ENCODE peak calls at places on chromosome 4, in seven cellular contexts. One of them, this sample, is unnamed.
A peak's percentile ranks its signal among the peaks of the same experiment; 100 is the strongest.

GRCh38 chr4:133146574-133147198 is 2.4 kb upstream of the PCDH10 start:
- DNase-seq in tibial nerve: no peak
- DNase-seq in stimulated activated CD8-positive, alpha-beta memory T cell treated with anti-CD3 and anti-CD28 coated beads, Interleukin-4, amount 100 ng/mL, for 1 hour: no peak
- DNase-seq in stomach: no peak
- DNase-seq in occipital lobe: peak; percentile 67
- DNase-seq in HEK293T: peak; percentile 45
- DNase-seq in osteoblast: peak; percentile 84
- DNase-seq in this sample: peak; percentile 27

GRCh38 chr4:7422898-7423180 is 11.9 kb downstream of the PSAPL1 start:
- DNase-seq in stomach: no peak
- DNase-seq in HEK293T: no peak
- DNase-seq in osteoblast: peak; percentile 76
- DNase-seq in tibial nerve: no peak
- DNase-seq in stimulated activated CD8-positive, alpha-beta memory T cell treated with anti-CD3 and anti-CD28 coated beads, Interleukin-4, amount 100 ng/mL, for 1 hour: no peak
- DNase-seq in occipital lobe: no peak
- DNase-seq in this sample: no peak

GRCh38 chr4:8821151-8821950 is 50.3 kb downstream of the HMX1 start:
- DNase-seq in stomach: no peak
- DNase-seq in osteoblast: no peak
- DNase-seq in stimulated activated CD8-positive, alpha-beta memory T cell treated with anti-CD3 and anti-CD28 coated beads, Interleukin-4, amount 100 ng/mL, for 1 hour: no peak
- DNase-seq in tibial nerve: no peak
- DNase-seq in HEK293T: no peak
- DNase-seq in occipital lobe: no peak
- DNase-seq in this sample: no peak

GRCh38 chr4:2254665-2255500 is 7.0 kb downstream of the MXD4 start:
- DNase-seq in occipital lobe: no peak
- DNase-seq in tibial nerve: peak; percentile 11
- DNase-seq in osteoblast: peak; percentile 83
- DNase-seq in stomach: peak; percentile 20
- DNase-seq in HEK293T: no peak
- DNase-seq in stimulated activated CD8-positive, alpha-beta memory T cell treated with anti-CD3 and anti-CD28 coated beads, Interleukin-4, amount 100 ng/mL, for 1 hour: no peak
- DNase-seq in this sample: no peak

GRCh38 chr4:26342328-26343040 is 21.7 kb downstream of the RBPJ start:
- DNase-seq in HEK293T: peak; percentile 18
- DNase-seq in osteoblast: peak; percentile 96
- DNase-seq in stomach: no peak
- DNase-seq in occipital lobe: no peak
- DNase-seq in stimulated activated CD8-positive, alpha-beta memory T cell treated with anti-CD3 and anti-CD28 coated beads, Interleukin-4, amount 100 ng/mL, for 1 hour: no peak
- DNase-seq in tibial nerve: no peak
- DNase-seq in this sample: peak; percentile 53

GRCh38 chr4:122827899-122828601 is 1.4 kb downstream of the FGF2 start:
- DNase-seq in occipital lobe: no peak
- DNase-seq in HEK293T: peak; percentile 53
- DNase-seq in tibial nerve: peak; percentile 22
- DNase-seq in osteoblast: peak; percentile 94
- DNase-seq in stomach: no peak
- DNase-seq in stimulated activated CD8-positive, alpha-beta memory T cell treated with anti-CD3 and anti-CD28 coated beads, Interleukin-4, amount 100 ng/mL, for 1 hour: no peak
- DNase-seq in this sample: peak; percentile 53

GRCh38 chr4:42655921-42656735 is 777 bp downstream of the ATP8A1 start:
- DNase-seq in tibial nerve: no peak
- DNase-seq in stomach: peak; percentile 56
- DNase-seq in osteoblast: peak; percentile 85
- DNase-seq in HEK293T: peak; percentile 28
- DNase-seq in occipital lobe: no peak
- DNase-seq in stimulated activated CD8-positive, alpha-beta memory T cell treated with anti-CD3 and anti-CD28 coated beads, Interleukin-4, amount 100 ng/mL, for 1 hour: no peak
- DNase-seq in this sample: no peak

GRCh38 chr4:23058113-23058512 is 365.4 kb downstream of the GBA3 start:
- DNase-seq in tibial nerve: no peak
- DNase-seq in osteoblast: no peak
- DNase-seq in stomach: no peak
- DNase-seq in stimulated activated CD8-positive, alpha-beta memory T cell treated with anti-CD3 and anti-CD28 coated beads, Interleukin-4, amount 100 ng/mL, for 1 hour: no peak
- DNase-seq in occipital lobe: no peak
- DNase-seq in HEK293T: no peak
- DNase-seq in this sample: no peak

GRCh38 chr4:142777045-142777743 is 68.9 kb downstream of the INPP4B start:
- DNase-seq in occipital lobe: no peak
- DNase-seq in stimulated activated CD8-positive, alpha-beta memory T cell treated with anti-CD3 and anti-CD28 coated beads, Interleukin-4, amount 100 ng/mL, for 1 hour: no peak
- DNase-seq in tibial nerve: no peak
- DNase-seq in stomach: no peak
- DNase-seq in HEK293T: no peak
- DNase-seq in osteoblast: no peak
- DNase-seq in this sample: no peak

GRCh38 chr4:95410387-95411005 is 138.3 kb downstream of the UNC5C start:
- DNase-seq in osteoblast: no peak
- DNase-seq in tibial nerve: no peak
- DNase-seq in stimulated activated CD8-positive, alpha-beta memory T cell treated with anti-CD3 and anti-CD28 coated beads, Interleukin-4, amount 100 ng/mL, for 1 hour: no peak
- DNase-seq in HEK293T: no peak
- DNase-seq in stomach: no peak
- DNase-seq in occipital lobe: peak; percentile 39
- DNase-seq in this sample: no peak

GRCh38 chr4:42627887-42628646 is 28.8 kb downstream of the ATP8A1 start:
- DNase-seq in stimulated activated CD8-positive, alpha-beta memory T cell treated with anti-CD3 and anti-CD28 coated beads, Interleukin-4, amount 100 ng/mL, for 1 hour: peak; percentile 9
- DNase-seq in HEK293T: no peak
- DNase-seq in occipital lobe: no peak
- DNase-seq in stomach: peak; percentile 81
- DNase-seq in osteoblast: no peak
- DNase-seq in tibial nerve: peak; percentile 68
- DNase-seq in this sample: no peak

GRCh38 chr4:52704676-52705075 is 45.6 kb upstream of the USP46 start:
- DNase-seq in stimulated activated CD8-positive, alpha-beta memory T cell treated with anti-CD3 and anti-CD28 coated beads, Interleukin-4, amount 100 ng/mL, for 1 hour: no peak
- DNase-seq in osteoblast: peak; percentile 66
- DNase-seq in occipital lobe: no peak
- DNase-seq in tibial nerve: no peak
- DNase-seq in stomach: no peak
- DNase-seq in HEK293T: no peak
- DNase-seq in this sample: no peak

GRCh38 chr4:61246003-61246402 is 45.9 kb downstream of the ADGRL3 start:
- DNase-seq in HEK293T: no peak
- DNase-seq in tibial nerve: no peak
- DNase-seq in osteoblast: no peak
- DNase-seq in stimulated activated CD8-positive, alpha-beta memory T cell treated with anti-CD3 and anti-CD28 coated beads, Interleukin-4, amount 100 ng/mL, for 1 hour: no peak
- DNase-seq in occipital lobe: no peak
- DNase-seq in stomach: no peak
- DNase-seq in this sample: no peak

GRCh38 chr4:152109585-152110509 is 349.0 kb upstream of the GATB start:
- DNase-seq in stomach: no peak
- DNase-seq in osteoblast: no peak
- DNase-seq in occipital lobe: no peak
- DNase-seq in stimulated activated CD8-positive, alpha-beta memory T cell treated with anti-CD3 and anti-CD28 coated beads, Interleukin-4, amount 100 ng/mL, for 1 hour: no peak
- DNase-seq in HEK293T: no peak
- DNase-seq in tibial nerve: no peak
- DNase-seq in this sample: no peak